ENCODE peak calls at places on chromosomes 1 and 21, in six cellular contexts. Y is GM12891, I is K562, R is GM12878, O is H1, M is HepG2. F is an unnamed sample.

GRCh38 chr21:17784604-17785402 is 34.4 kb downstream of the C21orf91 start:
- DNase-seq in Y (no peak), I (no peak), R (peak), O (no peak), M (no peak), F (no peak)

GRCh38 chr1:210239295-210240155 is 6.9 kb downstream of the SERTAD4 start:
- DNase-seq in Y (no peak), I (no peak), R (no peak), O (no peak), M (peak), F (no peak)

GRCh38 chr1:74193908-74194307 is 4.1 kb downstream of the LRRIQ3 start:
- DNase-seq in Y (no peak), I (no peak), R (no peak), O (no peak), M (peak), F (no peak)

GRCh38 chr1:17161137-17161700 is 42.0 kb upstream of the PADI2 start:
- DNase-seq in Y (no peak), I (no peak), R (no peak), O (peak), M (no peak), F (no peak)

GRCh38 chr1:11134352-11135266 is 34.9 kb upstream of the EXOSC10 start:
- DNase-seq in Y (no peak), I (no peak), R (no peak), O (no peak), M (no peak), F (no peak)

GRCh38 chr1:192939440-192939839 is 119.7 kb downstream of the UCHL5 start:
- DNase-seq in Y (no peak), I (no peak), R (no peak), O (no peak), M (no peak), F (no peak)

GRCh38 chr1:118494998-118495397 is 310.0 kb upstream of the SPAG17 start:
- DNase-seq in Y (no peak), I (no peak), R (no peak), O (no peak), M (no peak), F (no peak)

GRCh38 chr1:27574871-27575831 is 28.8 kb downstream of the AHDC1 start:
- DNase-seq in Y (no peak), I (peak), R (no peak), O (peak), M (no peak), F (no peak)

GRCh38 chr1:172041689-172042088 is 200.4 kb downstream of the DNM3 start:
- DNase-seq in Y (no peak), I (no peak), R (no peak), O (no peak), M (no peak), F (no peak)

GRCh38 chr1:234955107-234955731 is 173.4 kb downstream of the TOMM20 start:
- DNase-seq in Y (no peak), I (no peak), R (no peak), O (no peak), M (no peak), F (no peak)

GRCh38 chr1:230352537-230352936 is 73.6 kb downstream of the PGBD5 start:
- DNase-seq in Y (no peak), I (no peak), R (no peak), O (no peak), M (no peak), F (no peak)

GRCh38 chr1:220529530-220529920 is 1.6 kb downstream of the MARK1 start:
- DNase-seq in Y (no peak), I (no peak), R (no peak), O (no peak), M (no peak), F (no peak)

GRCh38 chr1:68346192-68346808 is 103.5 kb downstream of the RPE65 start:
- DNase-seq in Y (no peak), I (no peak), R (no peak), O (no peak), M (peak), F (no peak)
- TF ChIP-seq TAF1 in Y (no peak), I (no peak), R (no peak), O (no peak), M (no peak), F (no peak)

GRCh38 chr1:15937706-15938168 is 38.2 kb downstream of the ZBTB17 start:
- DNase-seq in Y (no peak), I (no peak), R (no peak), O (peak), M (no peak), F (no peak)

GRCh38 chr1:15936025-15936424 is 39.9 kb downstream of the ZBTB17 start:
- DNase-seq in Y (no peak), I (no peak), R (no peak), O (no peak), M (no peak), F (no peak)

GRCh38 chr1:15935056-15935950 is 40.6 kb downstream of the ZBTB17 start:
- DNase-seq in Y (no peak), I (no peak), R (no peak), O (no peak), M (no peak), F (no peak)

GRCh38 chr1:15938628-15939161 is 37.2 kb downstream of the ZBTB17 start:
- DNase-seq in Y (no peak), I (no peak), R (no peak), O (no peak), M (no peak), F (no peak)

GRCh38 chr1:15937146-15937545 is 38.8 kb downstream of the ZBTB17 start:
- DNase-seq in Y (no peak), I (no peak), R (no peak), O (no peak), M (no peak), F (no peak)
- TF ChIP-seq POLR2AphosphoS5 in Y (no peak), I (no peak), R (no peak), O (no peak), M (no peak), F (no peak)

GRCh38 chr1:92485374-92486250 is 1.1 kb downstream of the GFI1 start:
- DNase-seq in Y (peak), I (peak), R (no peak), O (peak), M (peak), F (peak)
- TF ChIP-seq POLR2A in Y (no peak), I (no peak), R (peak), O (no peak), M (peak), F (no peak)

DNA sequence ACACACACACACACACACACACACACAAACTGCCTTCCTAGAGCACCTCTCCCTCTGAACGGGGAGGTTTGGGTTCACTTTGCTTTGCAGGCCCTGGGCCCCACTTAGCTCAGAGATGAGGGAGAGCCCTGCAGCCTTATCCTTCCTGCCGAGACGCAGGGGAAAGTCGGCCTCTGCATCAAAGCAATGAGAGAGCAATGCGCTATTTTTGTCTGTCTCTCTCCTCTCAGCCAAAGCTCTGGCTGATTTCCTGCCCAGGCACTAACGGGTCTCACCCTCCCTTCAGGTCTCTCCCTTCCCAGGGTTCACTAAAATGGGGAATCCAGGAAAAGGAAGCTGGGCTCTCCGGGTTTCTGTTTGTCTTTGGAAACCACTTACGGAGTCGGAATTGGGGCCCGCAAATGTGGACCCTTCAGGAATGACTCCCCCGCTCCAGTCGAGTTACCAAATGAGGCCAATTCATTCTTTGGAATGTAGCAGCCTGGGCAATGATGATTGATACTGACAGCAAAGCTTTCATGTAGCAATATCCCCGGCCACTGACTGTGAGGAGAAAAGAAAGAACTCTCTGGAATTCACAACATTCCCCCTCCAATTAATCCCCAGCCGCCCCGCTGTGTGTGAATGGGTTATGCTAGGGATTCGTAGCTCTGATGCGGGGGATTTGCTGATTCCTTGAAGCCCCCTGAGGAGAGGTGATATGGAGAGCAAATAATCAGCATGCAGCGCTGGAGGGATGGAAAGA is 61.5 kb upstream of the WLS start:
- DNase-seq in Y (no peak), I (no peak), R (no peak), O (peak), M (no peak), F (no peak)
- TF ChIP-seq TAF1 in Y (no peak), I (no peak), R (no peak), O (no peak), M (no peak), F (no peak)

GRCh38 chr1:52249831-52250230 is 107.9 kb downstream of the ZFYVE9 start:
- DNase-seq in Y (no peak), I (no peak), R (no peak), O (no peak), M (no peak), F (no peak)

DNA sequence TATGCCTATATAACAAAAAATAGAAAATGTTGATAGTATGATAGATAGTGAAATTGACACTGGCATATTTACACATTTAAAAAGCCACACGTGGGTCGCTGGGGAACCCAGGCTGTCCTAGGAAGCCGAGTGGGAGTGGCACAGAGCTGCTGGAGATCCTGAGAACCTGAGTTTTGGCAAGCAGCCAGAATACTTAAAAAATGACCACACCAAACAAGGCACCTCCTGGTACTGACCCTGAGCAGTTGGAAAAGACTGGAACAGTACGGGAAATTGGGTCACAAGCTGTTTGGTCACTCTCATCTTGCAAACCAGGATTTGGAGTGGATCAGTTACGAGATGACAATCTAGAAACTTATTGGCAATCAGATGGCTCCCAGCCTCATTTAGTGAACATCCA is 111.5 kb downstream of the ZFYVE9 start:
- DNase-seq in Y (no peak), I (peak), R (no peak), O (no peak), M (no peak), F (no peak)
- TF ChIP-seq POLR2AphosphoS5 in Y (no peak), I (no peak), R (no peak), O (no peak), M (no peak), F (no peak)

GRCh38 chr1:8424539-8425116 is 106.7 kb downstream of the SLC45A1 start:
- DNase-seq in Y (no peak), I (no peak), R (no peak), O (no peak), M (no peak), F (no peak)

GRCh38 chr1:8425150-8425780 is 107.4 kb downstream of the SLC45A1 start:
- DNase-seq in Y (no peak), I (no peak), R (no peak), O (no peak), M (no peak), F (no peak)

GRCh38 chr1:8422439-8423133 is 104.7 kb downstream of the SLC45A1 start:
- DNase-seq in Y (no peak), I (peak), R (no peak), O (no peak), M (no peak), F (no peak)

GRCh38 chr1:8423134-8423701 is 105.3 kb downstream of the SLC45A1 start:
- DNase-seq in Y (peak), I (no peak), R (no peak), O (peak), M (no peak), F (no peak)

DNA sequence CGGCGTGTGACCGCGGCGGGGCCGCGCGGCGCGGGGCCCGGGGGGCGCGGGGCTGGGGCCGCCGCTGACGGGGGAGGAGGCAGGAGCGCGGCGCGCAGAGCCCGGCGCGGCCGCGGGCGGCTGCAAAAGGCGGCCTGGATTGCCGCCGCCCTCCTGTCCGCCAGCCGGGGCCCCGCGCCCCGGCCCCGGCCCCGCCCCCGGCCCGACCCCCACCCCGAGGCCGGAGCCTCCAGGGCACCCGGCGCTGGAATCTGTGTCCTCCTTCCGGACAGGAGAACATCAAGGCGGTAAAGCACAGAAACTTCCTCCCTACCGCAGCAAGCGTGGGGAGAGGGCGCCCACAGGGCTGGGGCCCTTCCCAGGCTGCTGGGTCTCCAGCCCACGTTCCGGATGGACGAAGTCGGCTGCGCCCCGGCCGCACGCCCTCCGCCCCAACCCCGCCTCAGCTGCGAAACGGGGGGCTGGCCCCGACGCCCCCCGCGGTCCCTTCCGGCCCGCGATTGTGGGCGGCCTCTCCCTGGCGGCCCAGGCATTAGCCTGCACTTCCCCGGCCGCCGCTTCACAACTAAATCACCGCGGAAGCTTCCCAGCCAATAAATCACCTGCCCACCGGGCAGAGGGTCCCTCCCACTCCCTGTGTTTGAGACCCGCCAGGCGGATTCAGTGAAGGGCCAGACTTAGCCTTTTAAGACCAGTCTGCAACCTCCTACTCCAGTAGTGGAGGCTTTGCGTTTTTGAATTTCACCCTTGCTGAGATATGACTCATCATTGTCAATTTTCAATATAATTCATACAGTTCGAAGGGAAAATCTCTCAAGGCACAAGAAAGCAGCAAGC is 106.0 kb downstream of the SLC45A1 start:
- DNase-seq in Y (peak), I (peak), R (no peak), O (peak), M (peak), F (peak)
- TF ChIP-seq POLR2A in Y (no peak), I (no peak), R (peak), O (no peak), M (peak), F (no peak)

DNA sequence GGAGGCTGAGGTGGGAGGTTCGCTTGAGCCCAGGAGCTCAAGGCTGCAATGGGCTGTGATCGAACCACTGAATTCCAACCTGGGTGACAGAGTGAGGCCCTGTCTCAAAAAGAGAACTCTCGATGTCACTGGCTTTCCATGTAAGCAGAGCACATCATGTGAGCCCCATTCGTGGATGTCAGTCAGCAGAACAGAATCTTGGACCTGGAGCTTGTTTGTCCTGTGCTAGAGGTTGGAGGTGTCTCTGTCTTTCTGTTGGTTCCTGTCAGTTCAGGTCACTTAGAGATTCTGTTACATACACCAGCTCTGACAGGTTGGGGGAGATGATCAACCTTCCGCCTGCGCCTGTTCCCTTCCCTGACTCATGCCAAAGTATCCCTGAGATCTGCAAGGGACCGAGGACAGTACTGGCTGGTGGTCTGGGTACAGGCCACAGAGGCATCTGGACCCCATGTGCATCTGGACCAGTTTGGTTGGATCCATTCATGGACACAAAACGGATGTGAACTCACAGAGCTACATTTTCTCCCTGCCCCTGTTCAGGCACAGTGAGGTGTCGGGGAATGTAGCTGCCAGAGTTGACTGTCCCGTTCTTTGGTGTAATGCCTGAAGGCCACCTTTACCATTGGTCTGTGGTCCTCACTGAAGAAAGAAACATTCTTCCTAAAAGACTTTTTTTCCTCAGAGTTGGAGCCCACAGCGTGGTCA is 10.0 kb downstream of the ARF1 start:
- DNase-seq in Y (no peak), I (no peak), R (no peak), O (no peak), M (no peak), F (no peak)
- TF ChIP-seq TAF1 in Y (no peak), I (no peak), R (no peak), O (no peak), M (no peak), F (no peak)

DNA sequence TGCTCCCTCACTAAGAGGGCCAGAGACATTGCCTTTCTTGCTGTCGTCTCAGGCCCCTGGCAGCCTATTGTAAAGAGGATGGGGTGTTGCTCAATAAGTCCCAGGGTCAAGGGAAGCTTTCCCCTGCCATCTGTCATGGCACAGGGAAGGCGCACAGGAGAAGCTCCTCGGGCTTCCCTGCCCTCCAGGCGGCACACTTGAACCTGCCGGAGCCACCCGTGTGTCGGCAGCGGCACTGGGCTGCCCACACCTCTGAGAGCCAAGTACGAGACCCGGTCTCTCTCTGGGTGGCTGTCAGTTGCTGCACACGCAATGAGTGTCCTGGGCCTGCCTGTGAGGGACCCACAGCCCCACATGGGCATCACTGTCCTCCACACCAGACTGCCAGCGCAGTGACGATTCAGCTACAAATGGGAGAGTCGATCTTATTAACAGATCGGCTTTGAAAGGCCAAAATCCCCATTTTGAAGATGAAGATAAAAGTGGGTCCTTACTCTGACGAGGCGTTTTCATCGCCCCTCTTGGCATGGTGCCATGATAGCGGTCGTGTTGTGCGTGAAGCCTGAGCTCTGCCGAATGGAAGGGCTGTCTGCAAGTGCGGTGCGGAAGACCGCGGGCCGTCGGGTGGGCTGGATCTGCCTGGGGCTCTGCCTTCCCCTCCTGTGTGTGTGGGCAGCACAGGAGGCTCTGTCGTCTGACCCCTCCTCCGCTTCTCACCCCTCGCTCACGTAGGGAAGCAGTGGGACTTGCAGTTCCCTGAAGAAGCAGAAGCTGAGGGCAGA is 29.2 kb upstream of the PDXK start:
- DNase-seq in Y (no peak), I (no peak), R (no peak), O (no peak), M (no peak), F (no peak)
- TF ChIP-seq POLR2AphosphoS5 in Y (peak), I (no peak), R (no peak), O (peak), M (no peak), F (peak)

F was measured in GM12892.